ENCODE peak calls at places on chromosomes 13 and 19, in four cellular contexts. J is keratinocyte, P is HFF-Myc, N is astrocyte of the cerebellum. C is an unnamed sample.

GRCh38 chr13:23570931-23571330 is 719 bp downstream of the TNFRSF19 start:
- DNase-seq in J (no peak), P (peak; percentile 47), N (no peak), C (no peak)

GRCh38 chr13:111630411-111630810 is 310.0 kb downstream of the TEX29 start:
- DNase-seq in J (no peak), P (no peak), N (no peak), C (no peak)

GRCh38 chr19:13718733-13719132 is 45.6 kb upstream of the MRI1 start:
- DNase-seq in J (no peak), P (no peak), N (peak; percentile 37), C (peak; percentile 53)

GRCh38 chr19:36003284-36003683 is 5.3 kb downstream of the SYNE4 start:
- DNase-seq in J (no peak), P (no peak), N (no peak), C (no peak)

GRCh38 chr19:29887498-29887897 is 54.5 kb upstream of the URI1 start:
- DNase-seq in J (no peak), P (no peak), N (no peak), C (no peak)

GRCh38 chr13:39415403-39415802 is 187.6 kb downstream of the LHFPL6 start:
- DNase-seq in J (no peak), P (peak; percentile 12), N (no peak), C (no peak)

GRCh38 chr13:48505597-48506091 is 27.2 kb downstream of the RCBTB2 start:
- DNase-seq in J (no peak), P (no peak), N (no peak), C (no peak)

GRCh38 chr13:49985129-49985528 is 11.7 kb upstream of the TRIM13 start:
- DNase-seq in J (no peak), P (no peak), N (no peak), C (no peak)

GRCh38 chr19:55228015-55228391 is 560 bp downstream of the TMEM86B start:
- DNase-seq in J (no peak), P (no peak), N (no peak), C (no peak)

GRCh38 chr13:90713436-90714133 is 633.9 kb upstream of the MIR17HG start:
- DNase-seq in J (no peak), P (no peak), N (no peak), C (no peak)

GRCh38 chr19:46818812-46819211 is 30.4 kb upstream of the SLC1A5 start:
- DNase-seq in J (no peak), P (no peak), N (no peak), C (no peak)

GRCh38 chr19:5578094-5578846 is 10.5 kb upstream of the TINCR start:
- DNase-seq in J (no peak), P (peak; percentile 52), N (no peak), C (no peak)

GRCh38 chr19:38061294-38061693 is 154.3 kb downstream of the SIPA1L3 start:
- DNase-seq in J (no peak), P (peak; percentile 79), N (peak; percentile 28), C (peak; percentile 36)

GRCh38 chr13:77779461-77780272 is 82.2 kb downstream of the SLAIN1 start:
- DNase-seq in J (peak; percentile 9), P (peak; percentile 14), N (peak; percentile 70), C (peak; percentile 5)

GRCh38 chr13:87498681-87499080 is 172.5 kb upstream of the SLITRK5 start:
- DNase-seq in J (no peak), P (no peak), N (peak; percentile 42), C (no peak)

GRCh38 chr13:108213946-108214345 is 1.4 kb downstream of the LIG4 start:
- DNase-seq in J (no peak), P (no peak), N (no peak), C (no peak)

GRCh38 chr13:74487091-74487722 is 353.0 kb upstream of the KLF12 start:
- DNase-seq in J (no peak), P (no peak), N (no peak), C (no peak)

GRCh38 chr19:723247-723646 is 14.5 kb downstream of the PALM start:
- DNase-seq in J (no peak), P (no peak), N (no peak), C (no peak)

GRCh38 chr13:33487575-33488243 is 202.2 kb upstream of the STARD13 start:
- DNase-seq in J (no peak), P (no peak), N (no peak), C (no peak)

GRCh38 chr13:74554581-74555290 is 420.5 kb upstream of the KLF12 start:
- DNase-seq in J (no peak), P (no peak), N (no peak), C (no peak)

GRCh38 chr19:55447421-55448174 is 4.5 kb upstream of the SHISA7 start:
- DNase-seq in J (no peak), P (no peak), N (no peak), C (no peak)

GRCh38 chr13:28558126-28558525 is 63.2 kb upstream of the FLT1 start:
- DNase-seq in J (no peak), P (peak; percentile 89), N (peak; percentile 93), C (peak; percentile 87)

GRCh38 chr19:10896851-10897526 is 25.6 kb downstream of the CARM1 start:
- DNase-seq in J (no peak), P (no peak), N (no peak), C (no peak)

GRCh38 chr13:27359203-27359821 is 65.1 kb upstream of the GTF3A start:
- DNase-seq in J (no peak), P (no peak), N (peak; percentile 57), C (no peak)

GRCh38 chr19:46904114-46905060 is 43.6 kb downstream of the ARHGAP35 start:
- DNase-seq in J (no peak), P (peak; percentile 58), N (no peak), C (peak; percentile 63)

GRCh38 chr19:46368116-46368515 is 21.2 kb downstream of the PPP5C start:
- DNase-seq in J (no peak), P (no peak), N (no peak), C (no peak)

GRCh38 chr19:7337380-7338194 is 11.2 kb upstream of the ARHGEF18 start:
- DNase-seq in J (no peak), P (no peak), N (no peak), C (no peak)

GRCh38 chr19:14265285-14266036 is 59.5 kb upstream of the ADGRL1 start:
- DNase-seq in J (no peak), P (no peak), N (no peak), C (no peak)

GRCh38 chr13:104408733-104409132 is 1342.5 kb upstream of the SLC10A2 start:
- DNase-seq in J (no peak), P (no peak), N (no peak), C (no peak)

GRCh38 chr19:10018219-10018618 is 4.9 kb downstream of the RDH8 start:
- DNase-seq in J (no peak), P (no peak), N (no peak), C (no peak)

GRCh38 chr13:49220035-49220855 is at the start of gene MLNR:
- DNase-seq in J (no peak), P (no peak), N (no peak), C (no peak)

GRCh38 chr19:54128796-54129616 is 8.6 kb upstream of the CNOT3 start:
- DNase-seq in J (no peak), P (no peak), N (no peak), C (no peak)

GRCh38 chr13:98509271-98510155 is 67.4 kb downstream of the STK24 start:
- DNase-seq in J (peak; percentile 61), P (peak; percentile 75), N (peak; percentile 68), C (peak; percentile 55)

DNA sequence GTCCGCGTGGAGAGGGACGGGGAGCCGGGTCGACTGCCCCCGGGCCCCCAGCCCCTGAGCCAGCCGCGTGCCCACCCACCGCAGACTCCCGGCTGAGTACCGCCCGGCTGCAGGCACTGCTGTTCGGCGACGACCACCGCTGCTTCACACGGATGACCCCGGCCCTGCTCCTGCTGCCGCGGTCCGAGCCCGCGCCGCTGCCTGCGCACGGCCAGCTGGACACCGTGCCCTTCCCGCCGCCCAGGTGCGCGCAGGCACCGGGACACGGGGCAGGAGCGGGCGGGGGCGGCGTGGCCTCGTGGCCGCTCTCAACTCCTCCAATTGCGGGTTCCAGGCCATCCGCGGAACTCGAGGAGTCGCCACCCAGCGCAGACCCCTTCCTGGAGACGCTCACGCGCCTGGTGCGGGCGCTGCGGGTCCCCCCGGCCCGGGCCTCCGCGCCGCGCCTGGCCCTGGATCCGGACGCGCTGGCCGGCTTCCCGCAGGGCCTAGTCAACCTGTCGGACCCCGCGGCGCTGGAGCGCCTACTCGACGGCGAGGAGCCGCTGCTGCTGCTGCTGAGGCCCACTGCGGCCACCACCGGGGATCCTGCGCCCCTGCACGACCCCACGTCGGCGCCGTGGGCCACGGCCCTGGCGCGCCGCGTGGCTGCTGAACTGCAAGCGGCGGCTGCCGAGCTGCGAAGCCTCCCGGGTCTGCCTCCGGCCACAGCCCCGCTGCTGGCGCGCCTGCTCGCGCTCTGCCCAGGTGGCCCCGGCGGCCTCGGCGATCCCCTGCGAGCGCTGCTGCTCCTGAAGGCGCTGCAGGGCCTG is 1.8 kb downstream of the AMH start:
- DNase-seq in J (no peak), P (no peak), N (no peak), C (no peak)
- H3K4me3 ChIP-seq in J (no peak overlapping the region), P (no peak overlapping the region), N (no peak overlapping the region), C (no peak overlapping the region)

GRCh38 chr19:41726493-41726892 is 18.1 kb downstream of the CEACAM5 start:
- DNase-seq in J (no peak), P (no peak), N (no peak), C (no peak)
- TF ChIP-seq CTCF in J (no peak), P (no peak), N (no peak), C (no peak)

GRCh38 chr13:99829593-99830239 is 141.9 kb downstream of the ZIC5 start:
- DNase-seq in J (no peak), P (no peak), N (no peak), C (no peak)
- H3K4me3 ChIP-seq in J (no peak overlapping the region), P (no peak overlapping the region), N (no peak overlapping the region), C (no peak overlapping the region)

GRCh38 chr19:18100710-18101109 is 3.1 kb downstream of the MAST3 start:
- DNase-seq in J (no peak), P (no peak), N (no peak), C (no peak)

GRCh38 chr19:18097993-18098890 is 664 bp downstream of the MAST3 start:
- DNase-seq in J (no peak), P (no peak), N (no peak), C (no peak)

GRCh38 chr19:18099623-18099995 is 2.0 kb downstream of the MAST3 start:
- DNase-seq in J (no peak), P (no peak), N (no peak), C (no peak)

GRCh38 chr19:18097217-18097992 is at the start of gene MAST3:
- DNase-seq in J (no peak), P (no peak), N (no peak), C (no peak)

GRCh38 chr19:18098891-18099622 is 1.5 kb downstream of the MAST3 start:
- DNase-seq in J (no peak), P (no peak), N (no peak), C (no peak)
- TF ChIP-seq CTCF in J (no peak), P (no peak), N (no peak), C (no peak)

GRCh38 chr19:34998777-34999497 is 1.2 kb upstream of the GRAMD1A start:
- DNase-seq in J (no peak), P (no peak), N (no peak), C (no peak)

GRCh38 chr19:35002037-35002535 is 2.0 kb downstream of the GRAMD1A start:
- DNase-seq in J (no peak), P (no peak), N (no peak), C (no peak)

GRCh38 chr19:35000647-35001501 is 751 bp downstream of the GRAMD1A start:
- DNase-seq in J (peak; percentile 4), P (no peak), N (no peak), C (no peak)

GRCh38 chr19:34999498-35000337 is at the start of gene GRAMD1A:
- DNase-seq in J (peak; percentile 13), P (no peak), N (peak; percentile 41), C (no peak)

GRCh38 chr19:35000338-35000646 is 169 bp downstream of the GRAMD1A start:
- DNase-seq in J (no peak), P (no peak), N (no peak), C (no peak)
- H3K4me3 ChIP-seq in J (peak overlapping the region; percentile 66), P (peak overlapping the region; percentile 86), N (peak overlapping the region; percentile 77), C (peak overlapping the region; percentile 73)

GRCh38 chr19:50410109-50410508 is 8.6 kb upstream of the SPIB start:
- DNase-seq in J (no peak), P (no peak), N (no peak), C (no peak)
- TF ChIP-seq CTCF in J (no peak), P (no peak), N (no peak), C (no peak)

C was measured in AG04449.